ENCODE peak calls at places on chromosomes 2 and 18, in eight cellular contexts. O is stimulated activated CD8-positive, alpha-beta memory T cell treated with anti-CD3 and anti-CD28 coated beads, Interleukin-4, amount 100 ng/mL, for 24 hours; E is NCI-H1092; A is GM12865; Z is cardiac muscle cell; Q is activated naive CD8-positive, alpha-beta T cell treated with anti-CD3 and anti-CD28 coated beads, Interleukin-2, amount 50 U/mL, for 24 hours; T is WTC11; D is HAP-1. R is an unnamed sample.

GRCh38 chr18:25786778-25787177 is 303.6 kb downstream of the SS18 start:
- DNase-seq in A (no peak), E (no peak), Z (no peak), T (no peak), Q (no peak), O (no peak), D (no peak), R (no peak)

GRCh38 chr18:59763541-59764136 is 66.4 kb upstream of the CCBE1 start:
- DNase-seq in Z (no peak), T (no peak), E (no peak), Q (no peak), A (no peak), O (no peak), D (no peak), R (no peak)

GRCh38 chr2:10283106-10284062 is 19.3 kb upstream of the HPCAL1 start:
- DNase-seq in E (no peak), Z (no peak), A (no peak), Q (peak; percentile 44), T (no peak), D (no peak), O (no peak), R (no peak)

GRCh38 chr2:136031716-136032115 is 46.3 kb upstream of the DARS1 start:
- DNase-seq in Q (no peak), E (no peak), Z (no peak), D (no peak), O (no peak), T (no peak), A (no peak), R (no peak)

GRCh38 chr2:11698009-11698922 is 28.3 kb upstream of the NTSR2 start:
- DNase-seq in A (no peak), T (no peak), D (no peak), E (no peak), Z (peak; percentile 59), Q (no peak), O (no peak), R (no peak)

GRCh38 chr18:53560546-53560945 is 663.9 kb downstream of the MBD2 start:
- DNase-seq in T (no peak), E (no peak), O (no peak), Q (no peak), A (no peak), Z (no peak), D (no peak), R (no peak)

GRCh38 chr2:132654968-132655367 is 15.0 kb downstream of the LYPD1 start:
- DNase-seq in O (no peak), A (no peak), Z (no peak), Q (no peak), D (no peak), T (no peak), E (no peak), R (no peak)

GRCh38 chr2:219230201-219230540 is 565 bp downstream of the ANKZF1 start:
- DNase-seq in O (no peak), D (peak; percentile 60), E (no peak), A (peak; percentile 66), Q (peak; percentile 70), T (peak; percentile 45), Z (peak; percentile 71), R (no peak)

GRCh38 chr2:209766613-209767012 is 5.0 kb upstream of the UNC80 start:
- DNase-seq in T (no peak), E (no peak), A (no peak), D (no peak), O (no peak), Q (no peak), Z (no peak), R (no peak)

GRCh38 chr2:45119855-45120254 is 110.6 kb upstream of the SIX2 start:
- DNase-seq in Q (no peak), O (no peak), Z (no peak), D (no peak), T (no peak), A (no peak), E (no peak), R (no peak)

GRCh38 chr2:192444286-192444838 is 249.6 kb upstream of the TMEFF2 start:
- DNase-seq in Q (no peak), D (no peak), Z (no peak), A (no peak), E (no peak), O (no peak), T (no peak), R (no peak)

GRCh38 chr18:2310824-2311349 is 260.4 kb downstream of the METTL4 start:
- DNase-seq in T (peak; percentile 11), Z (no peak), A (no peak), D (peak; percentile 76), O (no peak), E (no peak), Q (no peak), R (no peak)

GRCh38 chr2:63344575-63345284 is 243.5 kb downstream of the WDPCP start:
- DNase-seq in D (no peak), T (no peak), Q (no peak), Z (no peak), O (no peak), A (peak; percentile 37), E (no peak), R (no peak)

GRCh38 chr2:33126973-33127372 is 180.2 kb downstream of the LTBP1 start:
- DNase-seq in D (no peak), E (no peak), Z (no peak), A (no peak), O (no peak), T (no peak), Q (no peak), R (no peak)

GRCh38 chr2:216545359-216545758 is 46.7 kb downstream of the RPL37A start:
- DNase-seq in A (no peak), Q (no peak), D (no peak), O (no peak), Z (no peak), T (no peak), E (no peak), R (no peak)

GRCh38 chr18:49743296-49743567 is 70.1 kb downstream of the ACAA2 start:
- DNase-seq in T (no peak), A (no peak), D (no peak), E (no peak), Z (no peak), Q (no peak), O (no peak), R (no peak)

GRCh38 chr2:198203306-198203705 is 398.9 kb downstream of the PLCL1 start:
- DNase-seq in O (no peak), T (no peak), A (no peak), D (peak; percentile 12), E (no peak), Q (no peak), Z (no peak), R (no peak)

GRCh38 chr2:31539505-31539904 is 41.2 kb downstream of the SRD5A2 start:
- DNase-seq in Q (no peak), D (no peak), Z (peak; percentile 19), E (no peak), T (peak; percentile 21), O (no peak), A (no peak), R (no peak)

GRCh38 chr2:637406-637776 is 39.8 kb downstream of the TMEM18 start:
- DNase-seq in E (no peak), D (no peak), O (no peak), Q (no peak), T (no peak), A (no peak), Z (no peak), R (peak; percentile 77)

GRCh38 chr2:17318013-17318412 is 200.2 kb downstream of the RAD51AP2 start:
- DNase-seq in T (no peak), D (no peak), Z (no peak), O (no peak), Q (no peak), A (no peak), E (no peak), R (no peak)

GRCh38 chr2:43178602-43179542 is 47.5 kb downstream of the ZFP36L2 start:
- DNase-seq in Z (peak; percentile 43), E (peak; percentile 44), T (peak; percentile 73), O (no peak), Q (no peak), D (peak; percentile 30), A (no peak), R (no peak)

GRCh38 chr18:74551936-74552555 is 17.7 kb downstream of the CNDP1 start:
- DNase-seq in A (peak; percentile 86), Q (peak; percentile 81), O (peak; percentile 56), E (peak; percentile 88), Z (peak; percentile 91), D (peak; percentile 85), T (peak; percentile 87), R (no peak)

GRCh38 chr2:69917854-69918253 is 2.9 kb downstream of the MXD1 start:
- DNase-seq in O (no peak), Z (no peak), E (no peak), A (no peak), T (no peak), Q (no peak), D (no peak), R (no peak)

GRCh38 chr2:96692094-96692971 is 47.5 kb downstream of the LMAN2L start:
- DNase-seq in E (no peak), A (no peak), O (no peak), Q (no peak), Z (no peak), T (no peak), D (no peak), R (peak; percentile 76)

GRCh38 chr2:201795608-201796477 is 10.5 kb upstream of the CDK15 start:
- DNase-seq in Z (peak; percentile 69), E (no peak), T (peak; percentile 44), D (peak; percentile 61), Q (peak; percentile 4), O (no peak), A (peak; percentile 31), R (no peak)

GRCh38 chr18:79227617-79228016 is 158.4 kb downstream of the ATP9B start:
- DNase-seq in A (no peak), D (no peak), Q (no peak), T (no peak), O (no peak), E (no peak), Z (no peak), R (no peak)

GRCh38 chr2:10533811-10534321 is 85.7 kb upstream of the ODC1 start:
- DNase-seq in D (no peak), E (no peak), Z (no peak), A (no peak), T (no peak), Q (no peak), O (no peak), R (peak; percentile 60)

GRCh38 chr2:232053777-232054176 is 92.3 kb downstream of the DIS3L2 start:
- DNase-seq in A (no peak), Z (no peak), E (no peak), T (peak; percentile 40), O (no peak), Q (no peak), D (peak; percentile 28), R (no peak)

GRCh38 chr2:83585250-83585649 is 873.8 kb downstream of the SUCLG1 start:
- DNase-seq in T (no peak), A (no peak), E (no peak), Q (no peak), Z (no peak), O (no peak), D (no peak), R (no peak)

GRCh38 chr2:283996-284794 is 3.7 kb downstream of the ALKAL2 start:
- DNase-seq in O (no peak), Z (no peak), Q (no peak), T (peak; percentile 23), D (no peak), A (no peak), E (no peak), R (no peak)

GRCh38 chr18:11729556-11729955 is 40.5 kb downstream of the GNAL start:
- DNase-seq in T (no peak), O (no peak), D (no peak), Q (no peak), Z (no peak), E (no peak), A (no peak), R (no peak)